ENCODE peak calls at places on chromosome 20, in ten cellular contexts. F is SK-N-SH, X is prostate gland, A is HCT116, H is Panc1, Q is HL-60, M is transverse colon, C is GM12892, L is GM23338, J is spleen. V is an unnamed sample.

GRCh38 chr20:44609006-44609510 is 26.7 kb downstream of the PKIG start:
- DNase-seq in F (peak), X (no peak), A (no peak), H (no peak), Q (no peak), M (no peak), C (no peak), L (no peak), J (no peak), V (no peak)

GRCh38 chr20:40807771-40808170 is 118.7 kb upstream of the MAFB start:
- DNase-seq in F (no peak), X (no peak), A (no peak), H (no peak), Q (no peak), M (no peak), C (no peak), L (no peak), J (no peak), V (no peak)

GRCh38 chr20:11214281-11214680 is 540.5 kb upstream of the JAG1 start:
- DNase-seq in F (no peak), X (no peak), A (no peak), H (no peak), Q (no peak), M (no peak), C (no peak), L (no peak), J (no peak), V (no peak)

GRCh38 chr20:19874328-19874727 is 116.3 kb downstream of the RIN2 start:
- DNase-seq in F (no peak), X (no peak), A (no peak), H (no peak), Q (no peak), M (no peak), C (no peak), L (no peak), J (no peak), V (no peak)

GRCh38 chr20:46060301-46060881 is 29.4 kb downstream of the NCOA5 start:
- DNase-seq in F (no peak), X (no peak), A (no peak), H (no peak), Q (peak), M (no peak), C (no peak), L (no peak), J (no peak), V (peak)

GRCh38 chr20:31843881-31844280 is 1.5 kb downstream of the FOXS1 start:
- DNase-seq in F (no peak), X (no peak), A (no peak), H (no peak), Q (no peak), M (no peak), C (no peak), L (no peak), J (no peak), V (no peak)

GRCh38 chr20:49519777-49520359 is 37.4 kb upstream of the KCNB1 start:
- DNase-seq in F (no peak), X (no peak), A (no peak), H (no peak), Q (no peak), M (no peak), C (no peak), L (peak), J (no peak), V (no peak)

GRCh38 chr20:5390719-5391118 is 74.0 kb upstream of the PROKR2 start:
- DNase-seq in F (peak), X (no peak), A (no peak), H (no peak), Q (no peak), M (no peak), C (no peak), L (no peak), J (no peak), V (no peak)

GRCh38 chr20:17612287-17612974 is 42.6 kb downstream of the DSTN start:
- DNase-seq in F (peak), X (no peak), A (no peak), H (no peak), Q (no peak), M (peak), C (no peak), L (peak), J (peak), V (no peak)

GRCh38 chr20:33702861-33703260 is 16.7 kb upstream of the E2F1 start:
- DNase-seq in F (peak), X (no peak), A (no peak), H (no peak), Q (no peak), M (no peak), C (no peak), L (no peak), J (no peak), V (no peak)

GRCh38 chr20:33589059-33589458 is 73.1 kb upstream of the C20orf144 start:
- DNase-seq in F (no peak), X (no peak), A (no peak), H (no peak), Q (no peak), M (no peak), C (no peak), L (no peak), J (no peak), V (no peak)

GRCh38 chr20:19820520-19821211 is 62.6 kb downstream of the RIN2 start:
- DNase-seq in F (no peak), X (no peak), A (no peak), H (no peak), Q (no peak), M (no peak), C (no peak), L (no peak), J (no peak), V (no peak)

GRCh38 chr20:59836768-59837167 is 96.7 kb downstream of the SYCP2 start:
- DNase-seq in F (no peak), X (no peak), A (no peak), H (no peak), Q (no peak), M (no peak), C (no peak), L (peak), J (no peak), V (no peak)

GRCh38 chr20:59977086-59977485 is 18.9 kb downstream of the CDH26 start:
- DNase-seq in F (no peak), X (no peak), A (no peak), H (no peak), Q (no peak), M (no peak), C (no peak), L (no peak), J (no peak), V (no peak)

GRCh38 chr20:14495066-14495465 is 157.7 kb upstream of the FLRT3 start:
- DNase-seq in F (no peak), X (no peak), A (no peak), H (no peak), Q (no peak), M (no peak), C (no peak), L (no peak), J (no peak), V (no peak)

GRCh38 chr20:24144371-24144770 is 155.8 kb upstream of the GGTLC1 start:
- DNase-seq in F (no peak), X (no peak), A (no peak), H (no peak), Q (peak), M (no peak), C (no peak), L (no peak), J (no peak), V (no peak)

GRCh38 chr20:31278178-31278577 is 20.7 kb downstream of the DEFB115 start:
- DNase-seq in F (no peak), X (no peak), A (no peak), H (no peak), Q (no peak), M (no peak), C (no peak), L (no peak), J (no peak), V (no peak)

GRCh38 chr20:24663496-24663895 is 194.1 kb downstream of the SYNDIG1 start:
- DNase-seq in F (no peak), X (no peak), A (no peak), H (no peak), Q (no peak), M (no peak), C (no peak), L (no peak), J (peak), V (no peak)

GRCh38 chr20:31996996-31997395 is 13.2 kb upstream of the CCM2L start:
- DNase-seq in F (no peak), X (no peak), A (no peak), H (no peak), Q (no peak), M (no peak), C (no peak), L (no peak), J (no peak), V (no peak)

GRCh38 chr20:20373046-20373706 is 5.3 kb downstream of the INSM1 start:
- DNase-seq in F (no peak), X (no peak), A (no peak), H (no peak), Q (no peak), M (no peak), C (no peak), L (no peak), J (no peak), V (no peak)

GRCh38 chr20:25570148-25570530 is 15.2 kb downstream of the NINL start:
- DNase-seq in F (no peak), X (no peak), A (no peak), H (no peak), Q (no peak), M (no peak), C (no peak), L (no peak), J (peak), V (no peak)

GRCh38 chr20:24692429-24693190 is 223.2 kb downstream of the SYNDIG1 start:
- DNase-seq in F (peak), X (peak), A (no peak), H (no peak), Q (peak), M (no peak), C (no peak), L (no peak), J (peak), V (no peak)

GRCh38 chr20:31842471-31843157 is 2.8 kb downstream of the FOXS1 start:
- DNase-seq in F (peak), X (no peak), A (no peak), H (no peak), Q (no peak), M (no peak), C (no peak), L (peak), J (no peak), V (no peak)

DNA sequence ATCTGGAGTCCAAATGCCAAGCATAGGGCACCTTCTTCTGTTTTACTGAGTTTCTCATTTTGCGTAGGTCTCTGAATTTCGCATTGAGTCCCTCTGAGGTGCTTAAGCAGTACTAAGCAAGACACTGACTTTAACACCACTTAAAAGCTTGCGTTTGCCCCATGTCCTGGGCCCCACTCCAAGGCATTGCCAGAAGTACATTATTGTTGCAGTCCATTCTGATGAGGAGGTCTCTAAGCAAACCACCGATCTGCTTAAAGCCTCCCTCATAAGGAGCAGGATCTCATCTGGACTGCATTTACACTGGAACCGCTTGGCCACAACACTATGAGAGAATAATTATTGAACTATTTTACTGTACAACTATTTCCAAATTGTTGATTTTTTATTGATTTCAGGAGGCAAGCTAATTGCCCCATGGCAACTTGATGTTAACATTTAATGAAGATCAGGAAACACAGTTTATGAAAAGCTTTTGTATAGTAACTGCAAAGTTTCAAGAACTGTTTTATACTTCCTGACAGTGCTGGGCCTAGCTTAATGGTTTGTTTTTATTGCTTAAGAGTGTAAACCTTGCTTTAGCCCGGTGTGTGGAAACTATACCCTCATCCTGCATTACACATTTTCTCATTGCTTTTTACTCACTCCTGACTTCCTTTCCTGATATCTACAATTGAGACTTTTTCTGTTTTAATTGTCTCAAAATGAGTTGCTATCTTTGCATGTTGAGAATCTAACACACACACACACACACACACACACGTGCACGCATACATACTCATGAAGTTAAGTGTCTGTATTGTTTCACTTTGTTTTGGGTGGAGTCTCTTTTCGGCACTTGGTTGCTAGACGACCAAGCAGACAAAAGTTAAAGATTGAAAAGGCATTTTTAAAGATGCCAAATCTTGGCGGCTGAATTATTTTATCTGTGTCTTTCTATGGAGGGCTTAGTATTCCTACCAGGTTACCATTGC is 16.6 kb downstream of the BMP2 start:
- DNase-seq in F (no peak), X (no peak), A (no peak), H (no peak), Q (no peak), M (peak), C (no peak), L (no peak), J (no peak), V (no peak)
- TF ChIP-seq POLR2AphosphoS5 in F (no peak), X (no peak), A (no peak), H (no peak), Q (no peak), M (no peak), C (no peak), L (no peak), J (no peak), V (no peak)

DNA sequence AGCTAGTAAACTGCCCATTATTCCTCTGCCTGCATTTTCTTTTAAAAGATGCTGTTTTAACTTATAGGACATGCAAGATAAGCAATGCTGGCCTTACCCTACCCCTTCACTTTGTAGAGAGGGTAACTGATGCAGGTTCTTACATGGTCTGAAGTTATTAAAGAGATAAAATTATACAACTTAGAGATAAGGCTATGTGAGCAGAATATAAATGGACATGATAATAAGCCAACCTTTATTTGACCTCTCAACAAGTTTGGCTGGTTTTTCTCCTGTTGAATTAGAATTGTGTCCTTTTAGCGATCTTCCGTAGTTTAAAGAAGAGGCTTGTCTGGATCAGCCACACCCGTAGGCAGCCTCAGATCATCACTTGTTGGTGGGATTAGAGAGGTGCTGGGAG is 377.0 kb downstream of the BTBD3 start:
- DNase-seq in F (peak), X (no peak), A (no peak), H (no peak), Q (no peak), M (no peak), C (no peak), L (no peak), J (no peak), V (no peak)
- TF ChIP-seq POLR2AphosphoS5 in F (no peak), X (no peak), A (no peak), H (no peak), Q (no peak), M (no peak), C (no peak), L (no peak), J (no peak), V (no peak)

GRCh38 chr20:37095609-37096414 is at the start of gene RBL1:
- DNase-seq in F (peak), X (peak), A (peak), H (peak), Q (peak), M (peak), C (peak), L (peak), J (peak), V (peak)
- TF ChIP-seq POLR2AphosphoS5 in F (peak), X (peak), A (peak), H (peak), Q (peak), M (peak), C (peak), L (peak), J (peak), V (peak)

GRCh38 chr20:13009682-13010406 is 1.1 kb downstream of the SPTLC3 start:
- DNase-seq in F (no peak), X (peak), A (no peak), H (peak), Q (peak), M (peak), C (peak), L (no peak), J (no peak), V (peak)
- TF ChIP-seq POLR2AphosphoS5 in F (no peak), X (peak), A (no peak), H (no peak), Q (no peak), M (no peak), C (no peak), L (no peak), J (no peak), V (no peak)

DNA sequence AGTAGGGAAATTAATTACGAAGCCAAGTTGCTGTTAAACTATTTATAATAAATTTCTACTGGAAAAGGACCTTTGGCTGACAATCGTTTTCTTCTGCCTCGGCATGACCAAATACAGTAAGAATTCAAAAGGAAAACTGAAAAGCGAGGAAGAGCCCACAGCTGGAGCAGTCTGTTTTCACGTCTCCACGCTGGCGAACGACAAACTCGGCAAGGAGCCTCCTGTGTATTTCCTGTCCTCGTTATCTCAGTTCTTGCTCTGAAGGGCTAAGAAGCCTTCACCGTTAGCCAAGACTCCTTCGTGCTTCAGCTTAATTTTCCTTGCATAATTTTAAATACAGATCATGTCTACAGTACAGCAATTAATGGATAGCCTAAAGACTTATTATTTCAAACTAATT is 214.3 kb upstream of the PLCB4 start:
- DNase-seq in F (no peak), X (no peak), A (no peak), H (no peak), Q (no peak), M (peak), C (no peak), L (peak), J (no peak), V (no peak)
- TF ChIP-seq POLR2AphosphoS5 in F (no peak), X (no peak), A (no peak), H (no peak), Q (no peak), M (no peak), C (no peak), L (no peak), J (no peak), V (no peak)